ENCODE peak calls at places on chromosomes 11 and 22, in four cellular contexts. Z is ELF-1; M is M059J; A is stimulated activated CD4-positive, alpha-beta T cell treated with anti-CD3 and anti-CD28 coated beads, TNF-alpha, amount 100 ng/mL, for 1 hour. S is an unnamed sample.

GRCh38 chr22:31055322-31056159 is 25.6 kb upstream of the SMTN start:
- DNase-seq in Z (peak), M (peak), A (no peak), S (no peak)

GRCh38 chr11:47904048-47904447 is 55.9 kb upstream of the NUP160 start:
- DNase-seq in Z (no peak), M (peak), A (no peak), S (no peak)

GRCh38 chr11:416757-417621 is 2.2 kb upstream of the SIGIRR start:
- DNase-seq in Z (peak), M (no peak), A (no peak), S (no peak)

GRCh38 chr22:21992593-21993237 is 10.1 kb upstream of the TOP3B start:
- DNase-seq in Z (no peak), M (no peak), A (no peak), S (no peak)

GRCh38 chr22:49088801-49089791 is 738.6 kb downstream of the BRD1 start:
- DNase-seq in Z (no peak), M (no peak), A (no peak), S (no peak)

GRCh38 chr22:46682011-46682731 is 55.9 kb downstream of the CERK start:
- DNase-seq in Z (no peak), M (no peak), A (no peak), S (no peak)

GRCh38 chr11:103800406-103801114 is 235.9 kb upstream of the DDI1 start:
- DNase-seq in Z (peak), M (no peak), A (no peak), S (no peak)

GRCh38 chr11:119206512-119207299 is 567 bp downstream of the CBL start:
- DNase-seq in Z (peak), M (peak), A (peak), S (peak)

GRCh38 chr11:36030707-36031365 is 87.0 kb downstream of the LDLRAD3 start:
- DNase-seq in Z (peak), M (no peak), A (no peak), S (no peak)

GRCh38 chr22:41699264-41700104 is at the start of gene MEI1:
- DNase-seq in Z (peak), M (no peak), A (peak), S (peak)

GRCh38 chr11:76807206-76807875 is 24.2 kb downstream of the TSKU start:
- DNase-seq in Z (peak), M (peak), A (peak), S (no peak)

GRCh38 chr11:46724088-46724487 is 5.1 kb downstream of the F2 start:
- DNase-seq in Z (peak), M (no peak), A (no peak), S (no peak)

GRCh38 chr11:40281055-40281580 is 1178.3 kb downstream of the LRRC4C start:
- DNase-seq in Z (no peak), M (peak), A (no peak), S (no peak)

GRCh38 chr22:42769574-42770447 is 49.1 kb upstream of the A4GALT start:
- DNase-seq in Z (peak), M (peak), A (no peak), S (no peak)